ENCODE peak calls at places on chromosomes 13 and 19, in seven cellular contexts. G is NCI-H1694 treated with DMSO at 0.1 percent for 48 hours, C is NCI-H774, P is HTR-8/SVneo, V is kidney, J is amniotic stem cell, Z is activated T-helper 1 cell treated with Interleukin-2 at 50 U/mL for 16 hours. E is an unnamed sample.

GRCh38 chr13:76764429-76764828 is 121.8 kb downstream of the KCTD12 start:
- DNase-seq in G (no peak), C (no peak), P (no peak), V (peak; percentile 59), J (no peak), Z (no peak), E (no peak)

GRCh38 chr19:1221141-1221903 is 15.7 kb downstream of the STK11 start:
- DNase-seq in G (no peak), C (no peak), P (no peak), V (no peak), J (no peak), Z (no peak), E (no peak)

GRCh38 chr13:77544365-77544764 is 8.9 kb downstream of the SCEL start:
- DNase-seq in G (peak; percentile 16), C (no peak), P (no peak), V (peak; percentile 77), J (no peak), Z (no peak), E (peak; percentile 10)

GRCh38 chr19:20482721-20483120 is 82.9 kb downstream of the ZNF737 start:
- DNase-seq in G (no peak), C (no peak), P (no peak), V (no peak), J (no peak), Z (peak; percentile 41), E (no peak)

GRCh38 chr13:52786747-52787146 is 47.1 kb upstream of the CNMD start:
- DNase-seq in G (no peak), C (no peak), P (no peak), V (no peak), J (no peak), Z (no peak), E (no peak)

GRCh38 chr13:112969692-112970338 is 801 bp downstream of the MCF2L start:
- DNase-seq in G (no peak), C (peak; percentile 62), P (no peak), V (no peak), J (no peak), Z (no peak), E (no peak)

GRCh38 chr13:26219726-26220125 is 2.4 kb downstream of the RNF6 start:
- DNase-seq in G (no peak), C (no peak), P (no peak), V (no peak), J (no peak), Z (no peak), E (no peak)

GRCh38 chr19:46373573-46374359 is 26.9 kb downstream of the PPP5C start:
- DNase-seq in G (peak; percentile 96), C (peak; percentile 95), P (peak; percentile 46), V (peak; percentile 98), J (peak; percentile 23), Z (no peak), E (peak; percentile 99)

GRCh38 chr13:75569576-75569975 is 20.0 kb downstream of the UCHL3 start:
- DNase-seq in G (no peak), C (no peak), P (no peak), V (no peak), J (no peak), Z (no peak), E (no peak)

GRCh38 chr13:110593430-110594130 is 21.8 kb upstream of the NAXD start:
- DNase-seq in G (peak; percentile 52), C (peak; percentile 68), P (peak; percentile 48), V (no peak), J (no peak), Z (no peak), E (peak; percentile 68)

GRCh38 chr19:18807861-18808331 is 16.8 kb upstream of the COMP start:
- DNase-seq in G (no peak), C (no peak), P (no peak), V (no peak), J (no peak), Z (no peak), E (no peak)

GRCh38 chr13:29499766-29500165 is 95.7 kb downstream of the SLC7A1 start:
- DNase-seq in G (no peak), C (no peak), P (no peak), V (no peak), J (no peak), Z (no peak), E (no peak)